ENCODE peak calls at places on chromosome 3, in ten cellular contexts. W is mesenchymal stem cell, J is caudate nucleus, V is AG09319, Q is adipocyte, K is nephron progenitor cell, A is fibroblast of the conjunctiva, I is keratinocyte, Z is Peyer's patch, X is EH. S is an unnamed sample.

GRCh38 chr3:128398586-128398985 is 68.1 kb downstream of the DNAJB8 start:
- DNase-seq in W (no peak), J (no peak), V (no peak), Q (no peak), K (no peak), A (no peak), I (no peak), Z (no peak), X (no peak), S (no peak)

GRCh38 chr3:44132061-44132460 is 109.6 kb upstream of the TOPAZ1 start:
- DNase-seq in W (no peak), J (no peak), V (no peak), Q (no peak), K (no peak), A (no peak), I (no peak), Z (no peak), X (no peak), S (no peak)

GRCh38 chr3:71579934-71580318 is 3.6 kb downstream of the FOXP1 start:
- DNase-seq in W (peak; percentile 16), J (no peak), V (no peak), Q (peak; percentile 56), K (peak; percentile 15), A (no peak), I (no peak), Z (no peak), X (peak; percentile 68), S (no peak)

GRCh38 chr3:111482611-111483010 is 59.4 kb upstream of the CD96 start:
- DNase-seq in W (peak; percentile 28), J (no peak), V (no peak), Q (no peak), K (no peak), A (no peak), I (no peak), Z (no peak), X (no peak), S (no peak)

GRCh38 chr3:126448893-126449180 is 26.9 kb downstream of the ZXDC start:
- DNase-seq in W (no peak), J (no peak), V (no peak), Q (no peak), K (no peak), A (no peak), I (no peak), Z (no peak), X (no peak), S (no peak)

GRCh38 chr3:177681852-177682251 is 484.6 kb upstream of the TBL1XR1 start:
- DNase-seq in W (no peak), J (no peak), V (no peak), Q (no peak), K (no peak), A (no peak), I (no peak), Z (no peak), X (no peak), S (no peak)

GRCh38 chr3:61417352-61417751 is 144.0 kb upstream of the PTPRG start:
- DNase-seq in W (no peak), J (no peak), V (no peak), Q (peak; percentile 0), K (no peak), A (peak; percentile 64), I (no peak), Z (no peak), X (peak; percentile 12), S (no peak)

GRCh38 chr3:45997942-45998341 is 2.3 kb upstream of the FYCO1 start:
- DNase-seq in W (no peak), J (no peak), V (no peak), Q (no peak), K (no peak), A (no peak), I (no peak), Z (no peak), X (no peak), S (no peak)

GRCh38 chr3:72916249-72916648 is 28.4 kb downstream of the GXYLT2 start:
- DNase-seq in W (no peak), J (no peak), V (no peak), Q (no peak), K (no peak), A (no peak), I (no peak), Z (no peak), X (no peak), S (no peak)

GRCh38 chr3:41102750-41103149 is 96.6 kb upstream of the CTNNB1 start:
- DNase-seq in W (no peak), J (no peak), V (no peak), Q (no peak), K (no peak), A (no peak), I (no peak), Z (no peak), X (no peak), S (no peak)

GRCh38 chr3:187765342-187765741 is 20.1 kb upstream of the BCL6 start:
- DNase-seq in W (no peak), J (no peak), V (no peak), Q (no peak), K (no peak), A (no peak), I (no peak), Z (no peak), X (peak; percentile 63), S (peak; percentile 31)

GRCh38 chr3:59877679-59878427 is 828.0 kb upstream of the CFAP20DC start:
- DNase-seq in W (no peak), J (no peak), V (no peak), Q (no peak), K (no peak), A (no peak), I (peak; percentile 44), Z (no peak), X (peak; percentile 15), S (no peak)

GRCh38 chr3:127585163-127585812 is 5.2 kb downstream of the TPRA1 start:
- DNase-seq in W (peak; percentile 63), J (no peak), V (no peak), Q (peak; percentile 12), K (no peak), A (no peak), I (no peak), Z (no peak), X (peak; percentile 36), S (no peak)

GRCh38 chr3:123723527-123724168 is 138.8 kb upstream of the HACD2 start:
- DNase-seq in W (peak; percentile 86), J (peak; percentile 19), V (no peak), Q (peak; percentile 93), K (peak; percentile 68), A (peak; percentile 75), I (no peak), Z (no peak), X (peak; percentile 84), S (peak; percentile 80)

GRCh38 chr3:19885468-19885867 is 48.5 kb downstream of the EFHB start:
- DNase-seq in W (peak; percentile 53), J (no peak), V (no peak), Q (peak; percentile 82), K (peak; percentile 4), A (peak; percentile 30), I (no peak), Z (no peak), X (peak; percentile 57), S (peak; percentile 39)

GRCh38 chr3:123800352-123800682 is 83.8 kb downstream of the MYLK start:
- DNase-seq in W (no peak), J (no peak), V (no peak), Q (peak; percentile 42), K (no peak), A (peak; percentile 47), I (no peak), Z (no peak), X (peak; percentile 46), S (no peak)

GRCh38 chr3:75295013-75295412 is 369.1 kb upstream of the FRG2C start:
- DNase-seq in W (no peak), J (no peak), V (no peak), Q (no peak), K (no peak), A (no peak), I (no peak), Z (no peak), X (no peak), S (no peak)

GRCh38 chr3:65623362-65623761 is 415.4 kb downstream of the MAGI1 start:
- DNase-seq in W (no peak), J (no peak), V (no peak), Q (no peak), K (no peak), A (no peak), I (no peak), Z (no peak), X (no peak), S (no peak)

GRCh38 chr3:13461169-13462124 is 18.7 kb upstream of the HDAC11 start:
- DNase-seq in W (peak; percentile 39), J (no peak), V (no peak), Q (peak; percentile 43), K (peak; percentile 84), A (peak; percentile 23), I (no peak), Z (peak; percentile 50), X (peak; percentile 53), S (peak; percentile 42)

GRCh38 chr3:39291903-39292329 is 12.1 kb upstream of the CX3CR1 start:
- DNase-seq in W (peak; percentile 69), J (no peak), V (no peak), Q (peak; percentile 83), K (peak; percentile 80), A (no peak), I (no peak), Z (peak; percentile 61), X (peak; percentile 60), S (peak; percentile 35)

GRCh38 chr3:57112206-57112605 is 51.7 kb downstream of the SPATA12 start:
- DNase-seq in W (peak; percentile 22), J (no peak), V (no peak), Q (no peak), K (peak; percentile 22), A (no peak), I (no peak), Z (no peak), X (no peak), S (no peak)

GRCh38 chr3:187334904-187335303 is 33.3 kb upstream of the RTP4 start:
- DNase-seq in W (no peak), J (no peak), V (no peak), Q (no peak), K (no peak), A (no peak), I (no peak), Z (no peak), X (no peak), S (no peak)

GRCh38 chr3:4493931-4494806 is 1.0 kb downstream of the ITPR1 start:
- DNase-seq in W (peak; percentile 47), J (no peak), V (no peak), Q (peak; percentile 65), K (peak; percentile 33), A (no peak), I (no peak), Z (peak; percentile 28), X (peak; percentile 30), S (no peak)

GRCh38 chr3:31534036-31534435 is 1.3 kb downstream of the STT3B start:
- DNase-seq in W (peak; percentile 44), J (no peak), V (no peak), Q (peak; percentile 47), K (no peak), A (no peak), I (no peak), Z (no peak), X (peak; percentile 27), S (peak; percentile 2)

GRCh38 chr3:105807701-105808100 is 61.1 kb downstream of the CBLB start:
- DNase-seq in W (no peak), J (no peak), V (no peak), Q (no peak), K (no peak), A (no peak), I (no peak), Z (no peak), X (no peak), S (no peak)

GRCh38 chr3:100100454-100100853 is 13.8 kb downstream of the FILIP1L start:
- DNase-seq in W (no peak), J (no peak), V (no peak), Q (no peak), K (no peak), A (no peak), I (no peak), Z (no peak), X (peak; percentile 87), S (peak; percentile 55)

GRCh38 chr3:147419062-147419701 is 10.0 kb downstream of the ZIC1 start:
- DNase-seq in W (peak; percentile 18), J (peak; percentile 71), V (no peak), Q (peak; percentile 52), K (peak; percentile 84), A (peak; percentile 5), I (no peak), Z (no peak), X (peak; percentile 85), S (no peak)

GRCh38 chr3:193207290-193207689 is 33.7 kb upstream of the PLAAT1 start:
- DNase-seq in W (peak; percentile 9), J (no peak), V (no peak), Q (no peak), K (no peak), A (no peak), I (no peak), Z (no peak), X (no peak), S (no peak)

S was measured in HFFc6.